ENCODE peak calls at places on chromosomes 2 and 18, in seven cellular contexts. A is pulmonary artery endothelial cell; Y is fibroblast of pulmonary artery; G is activated naive CD4-positive, alpha-beta T cell; K is colonic mucosa; C is activated T-cell treated with anti-CD3 and anti-CD28 coated beads for 4 hours; I is activated T-helper 1 cell treated with anti-CD3 and anti-CD28 coated beads, Interleukin-12 subunit alpha, Interleukin-12 subunit beta, Interleukin-2, Interleukin-4 antibody, amounts not matched to agents 30 ng/mL and 10 ng/mL and 1 ng/mL, durations not matched to agents 14 hours and 24 hours and 36 hours. B is an unnamed sample.

GRCh38 chr18:21345851-21346250 is 103.8 kb downstream of the GREB1L start:
- DNase-seq in A (no peak), Y (no peak), G (no peak), K (no peak), C (no peak), I (no peak), B (no peak)

GRCh38 chr18:59988098-59988706 is 88.4 kb downstream of the PMAIP1 start:
- DNase-seq in A (peak), Y (peak), G (peak), K (peak), C (peak), I (no peak), B (peak)

GRCh38 chr18:9354256-9354655 is 19.7 kb downstream of the TWSG1 start:
- DNase-seq in A (no peak), Y (no peak), G (no peak), K (no peak), C (no peak), I (no peak), B (no peak)

GRCh38 chr2:142142595-142142994 is 11.8 kb upstream of the LRP1B start:
- DNase-seq in A (no peak), Y (no peak), G (no peak), K (no peak), C (no peak), I (no peak), B (no peak)

GRCh38 chr2:85457043-85457442 is 38.5 kb downstream of the SH2D6 start:
- DNase-seq in A (no peak), Y (no peak), G (no peak), K (no peak), C (no peak), I (no peak), B (no peak)

GRCh38 chr18:6878881-6879280 is 149.4 kb downstream of the ARHGAP28 start:
- DNase-seq in A (no peak), Y (no peak), G (no peak), K (no peak), C (no peak), I (no peak), B (no peak)

GRCh38 chr2:168456526-168457176 is 579 bp downstream of the CERS6 start:
- DNase-seq in A (no peak), Y (peak), G (no peak), K (peak), C (peak), I (peak), B (peak)

GRCh38 chr2:151051584-151052220 is 210.0 kb downstream of the RBM43 start:
- DNase-seq in A (peak), Y (peak), G (no peak), K (peak), C (no peak), I (no peak), B (peak)

GRCh38 chr2:216499641-216500218 is 1.1 kb downstream of the RPL37A start:
- DNase-seq in A (no peak), Y (no peak), G (no peak), K (peak), C (no peak), I (no peak), B (no peak)

GRCh38 chr2:239948100-239948881 is 76.9 kb downstream of the NDUFA10 start:
- DNase-seq in A (no peak), Y (no peak), G (no peak), K (no peak), C (no peak), I (no peak), B (no peak)

GRCh38 chr18:48326901-48327675 is 82.1 kb downstream of the ZBTB7C start:
- DNase-seq in A (no peak), Y (peak), G (no peak), K (no peak), C (no peak), I (no peak), B (no peak)